ENCODE peak calls at places on chromosomes 2 and 18, in six cellular contexts. C, B, D, K, M and O are unnamed samples.

GRCh38 chr2:127052068-127052770 is 54.7 kb downstream of the BIN1 start:
- DNase-seq in C (peak), B (no peak), D (no peak), K (no peak), M (peak), O (peak)

GRCh38 chr18:79400091-79400590 is 4.4 kb downstream of the NFATC1 start:
- DNase-seq in C (peak), B (peak), D (no peak), K (no peak), M (peak), O (peak)

GRCh38 chr2:23199115-23199918 is 185.7 kb upstream of the KLHL29 start:
- DNase-seq in C (peak), B (no peak), D (peak), K (no peak), M (no peak), O (no peak)

GRCh38 chr2:148874868-148875341 is at the start of gene KIF5C:
- DNase-seq in C (peak), B (peak), D (peak), K (peak), M (peak), O (peak)

GRCh38 chr2:106095478-106096392 is 98.4 kb downstream of the UXS1 start:
- DNase-seq in C (no peak), B (peak), D (no peak), K (peak), M (no peak), O (peak)

GRCh38 chr18:62634991-62635630 is 80.2 kb upstream of the PHLPP1 start:
- DNase-seq in C (peak), B (no peak), D (no peak), K (no peak), M (no peak), O (no peak)

GRCh38 chr2:55425449-55425848 is 5.8 kb upstream of the CCDC88A start:
- DNase-seq in C (no peak), B (no peak), D (no peak), K (no peak), M (no peak), O (no peak)

GRCh38 chr2:118062048-118062447 is 26.2 kb upstream of the INSIG2 start:
- DNase-seq in C (peak), B (no peak), D (no peak), K (no peak), M (no peak), O (no peak)

GRCh38 chr2:166351319-166351718 is 24.4 kb downstream of the SCN9A start:
- DNase-seq in C (no peak), B (no peak), D (no peak), K (no peak), M (no peak), O (no peak)

GRCh38 chr2:104826016-104826415 is 27.9 kb upstream of the POU3F3 start:
- DNase-seq in C (no peak), B (no peak), D (no peak), K (no peak), M (no peak), O (no peak)

GRCh38 chr18:34867520-34867919 is 157.4 kb downstream of the DTNA start:
- DNase-seq in C (peak), B (no peak), D (peak), K (no peak), M (no peak), O (no peak)

GRCh38 chr18:59484796-59485328 is 125.8 kb upstream of the LMAN1 start:
- DNase-seq in C (peak), B (no peak), D (no peak), K (no peak), M (no peak), O (no peak)

GRCh38 chr2:43220982-43221659 is 5.3 kb downstream of the ZFP36L2 start:
- DNase-seq in C (no peak), B (no peak), D (no peak), K (peak), M (peak), O (peak)

GRCh38 chr2:60416221-60417008 is 137.0 kb downstream of the BCL11A start:
- DNase-seq in C (no peak), B (no peak), D (no peak), K (no peak), M (no peak), O (no peak)

GRCh38 chr2:97713296-97714083 is at the start of gene ZAP70:
- DNase-seq in C (no peak), B (peak), D (no peak), K (no peak), M (no peak), O (peak)

GRCh38 chr2:159904127-159904564 is 106.1 kb upstream of the CD302 start:
- DNase-seq in C (peak), B (peak), D (no peak), K (peak), M (no peak), O (peak)

GRCh38 chr2:176390276-176390675 is 121.0 kb downstream of the MTX2 start:
- DNase-seq in C (no peak), B (no peak), D (no peak), K (no peak), M (no peak), O (no peak)

GRCh38 chr2:45468279-45468678 is 142.8 kb downstream of the SRBD1 start:
- DNase-seq in C (no peak), B (no peak), D (no peak), K (no peak), M (no peak), O (no peak)

GRCh38 chr2:62672601-62673000 is 32.9 kb upstream of the EHBP1 start:
- DNase-seq in C (no peak), B (no peak), D (peak), K (peak), M (peak), O (no peak)

GRCh38 chr18:50427896-50428295 is 53.0 kb downstream of the SKA1 start:
- DNase-seq in C (no peak), B (no peak), D (no peak), K (no peak), M (no peak), O (no peak)